ENCODE peak calls at places on chromosome 3, in ten cellular contexts. T, X, S, Y, F, V, W, K, H and A are unnamed samples.

GRCh38 chr3:2623463-2623862 is 486.7 kb downstream of the IL5RA start:
- DNase-seq in T (no peak), X (no peak), S (no peak), Y (no peak), F (no peak), V (no peak), W (no peak), K (no peak), H (no peak), A (no peak)

GRCh38 chr3:141505166-141505565 is 18.3 kb downstream of the RASA2 start:
- DNase-seq in T (no peak), X (no peak), S (no peak), Y (no peak), F (no peak), V (no peak), W (no peak), K (no peak), H (no peak), A (no peak)

GRCh38 chr3:32821686-32822296 is 4.0 kb downstream of the TRIM71 start:
- DNase-seq in T (no peak), X (peak; percentile 82), S (no peak), Y (no peak), F (no peak), V (no peak), W (no peak), K (no peak), H (no peak), A (peak; percentile 49)

GRCh38 chr3:112847692-112848091 is 1.0 kb upstream of the CD200R1L start:
- DNase-seq in T (no peak), X (no peak), S (peak; percentile 33), Y (no peak), F (no peak), V (no peak), W (no peak), K (no peak), H (no peak), A (no peak)

GRCh38 chr3:194995922-194996321 is 275.0 kb downstream of the XXYLT1 start:
- DNase-seq in T (no peak), X (no peak), S (no peak), Y (no peak), F (no peak), V (no peak), W (no peak), K (no peak), H (no peak), A (no peak)

GRCh38 chr3:3589715-3590130 is 209.5 kb upstream of the LRRN1 start:
- DNase-seq in T (no peak), X (no peak), S (no peak), Y (no peak), F (no peak), V (no peak), W (no peak), K (no peak), H (no peak), A (no peak)

GRCh38 chr3:32340039-32340438 is 51.6 kb upstream of the CMTM7 start:
- DNase-seq in T (peak; percentile 9), X (no peak), S (no peak), Y (peak; percentile 78), F (no peak), V (peak; percentile 50), W (no peak), K (peak; percentile 72), H (peak; percentile 13), A (no peak)

GRCh38 chr3:16390581-16390980 is 122.9 kb downstream of the RFTN1 start:
- DNase-seq in T (no peak), X (no peak), S (no peak), Y (no peak), F (no peak), V (no peak), W (no peak), K (no peak), H (no peak), A (no peak)

GRCh38 chr3:173553635-173554280 is 156.2 kb downstream of the NLGN1 start:
- DNase-seq in T (peak; percentile 64), X (no peak), S (no peak), Y (peak; percentile 12), F (no peak), V (no peak), W (no peak), K (no peak), H (peak; percentile 35), A (no peak)

GRCh38 chr3:26712211-26713026 is 89.8 kb downstream of the LRRC3B start:
- DNase-seq in T (peak; percentile 40), X (no peak), S (no peak), Y (peak; percentile 16), F (no peak), V (no peak), W (no peak), K (no peak), H (no peak), A (no peak)

GRCh38 chr3:138939563-138940241 is 7.2 kb downstream of the FOXL2 start:
- DNase-seq in T (no peak), X (peak; percentile 76), S (no peak), Y (no peak), F (no peak), V (no peak), W (no peak), K (no peak), H (no peak), A (no peak)

GRCh38 chr3:12822725-12823373 is 18.5 kb downstream of the RPL32 start:
- DNase-seq in T (no peak), X (no peak), S (no peak), Y (no peak), F (no peak), V (no peak), W (no peak), K (no peak), H (no peak), A (no peak)

GRCh38 chr3:143040264-143040879 is 39.0 kb downstream of the U2SURP start:
- DNase-seq in T (no peak), X (no peak), S (no peak), Y (no peak), F (no peak), V (no peak), W (no peak), K (no peak), H (no peak), A (no peak)

GRCh38 chr3:189393598-189393997 is 221.8 kb downstream of the TPRG1 start:
- DNase-seq in T (no peak), X (no peak), S (no peak), Y (no peak), F (no peak), V (no peak), W (no peak), K (no peak), H (no peak), A (no peak)

GRCh38 chr3:133773732-133774131 is 27.5 kb downstream of the TF start:
- DNase-seq in T (no peak), X (no peak), S (no peak), Y (no peak), F (no peak), V (no peak), W (no peak), K (no peak), H (no peak), A (no peak)

GRCh38 chr3:72338082-72338941 is 509.9 kb downstream of the SHQ1 start:
- DNase-seq in T (no peak), X (no peak), S (no peak), Y (no peak), F (no peak), V (no peak), W (no peak), K (no peak), H (no peak), A (no peak)

GRCh38 chr3:187739125-187739560 is 6.1 kb downstream of the BCL6 start:
- DNase-seq in T (no peak), X (peak; percentile 84), S (no peak), Y (no peak), F (no peak), V (no peak), W (no peak), K (peak; percentile 58), H (no peak), A (no peak)

GRCh38 chr3:72571052-72571451 is 277.2 kb downstream of the SHQ1 start:
- DNase-seq in T (no peak), X (no peak), S (no peak), Y (no peak), F (no peak), V (no peak), W (no peak), K (no peak), H (no peak), A (no peak)

GRCh38 chr3:44058022-44058867 is 183.4 kb upstream of the TOPAZ1 start:
- DNase-seq in T (no peak), X (no peak), S (no peak), Y (peak; percentile 30), F (peak; percentile 22), V (no peak), W (peak; percentile 26), K (peak; percentile 68), H (no peak), A (no peak)